ENCODE peak calls at places on chromosomes 7 and 10, in nine cellular contexts. O is IMR-90; Z is stimulated activated naive B cell treated with anti-CD40 and anti-IgM and Interleukin-4, amounts not matched to agents 10 μg/mL and 1 μg/mL and 100 μg/mL, for 72 hours; E is astrocyte of the spinal cord; P is cardiac fibroblast; U is effector CD4-positive, alpha-beta T cell; R is neuronal stem cell; N is tibial artery; X is neural crest cell. K is an unnamed sample.

GRCh38 chr7:7770228-7770627 is 51.8 kb upstream of the RPA3 start:
- DNase-seq in O (peak), Z (no peak), P (peak), X (no peak), E (peak), N (no peak), R (no peak), U (no peak), K (no peak)

GRCh38 chr7:40015790-40016296 is 65.8 kb downstream of the CDK13 start:
- DNase-seq in E (peak), Z (no peak), U (no peak), N (no peak), X (no peak), P (peak), O (peak), R (no peak), K (peak)

GRCh38 chr10:11898372-11899066 is 75.4 kb downstream of the PROSER2 start:
- DNase-seq in X (no peak), O (peak), Z (no peak), E (peak), P (peak), N (no peak), U (no peak), R (no peak), K (no peak)

GRCh38 chr7:129949292-129950133 is 3.2 kb downstream of the UBE2H start:
- DNase-seq in P (peak), U (no peak), X (no peak), N (peak), O (peak), E (peak), Z (peak), R (peak), K (peak)

GRCh38 chr7:33905389-33906032 is at the start of gene BMPER:
- DNase-seq in N (peak), R (peak), E (no peak), O (peak), Z (no peak), U (no peak), P (peak), X (peak), K (no peak)

GRCh38 chr7:151647006-151647405 is 127.3 kb upstream of the RHEB start:
- DNase-seq in N (no peak), U (no peak), R (no peak), Z (no peak), O (no peak), E (no peak), X (no peak), P (no peak), K (no peak)

GRCh38 chr7:100791881-100792666 is 35.2 kb downstream of the EPHB4 start:
- DNase-seq in U (no peak), R (no peak), X (no peak), O (no peak), Z (no peak), E (no peak), N (no peak), P (no peak), K (no peak)

GRCh38 chr10:110698782-110699201 is 54.7 kb downstream of the RBM20 start:
- DNase-seq in P (no peak), Z (no peak), N (no peak), R (no peak), O (peak), X (no peak), E (no peak), U (no peak), K (no peak)

GRCh38 chr10:86017841-86018734 is 348.5 kb downstream of the GRID1 start:
- DNase-seq in N (no peak), E (no peak), X (no peak), O (no peak), Z (no peak), R (no peak), P (no peak), U (no peak), K (peak)

GRCh38 chr10:60818134-60818770 is 40.0 kb downstream of the CDK1 start:
- DNase-seq in U (no peak), E (peak), O (peak), X (no peak), Z (no peak), N (no peak), P (peak), R (no peak), K (no peak)